ENCODE peak calls at places on chromosomes 7 and 10, in four cellular contexts. H is activated T-helper 1 cell treated with anti-CD3 and anti-CD28 coated beads, Interleukin-12 subunit alpha, Interleukin-12 subunit beta, Interleukin-2, Interleukin-4 antibody, amounts not matched to agents 30 ng/mL and 10 ng/mL and 1 ng/mL, durations not matched to agents 14 hours and 24 hours and 36 hours; B is CD4-positive, CD25-positive, alpha-beta regulatory T cell; P is stromal cell of bone marrow. X is an unnamed sample.

GRCh38 chr10:94131885-94132284 is 138.2 kb downstream of the PLCE1 start:
- DNase-seq in B (no peak), H (no peak), P (no peak), X (no peak)

GRCh38 chr7:123941391-123942180 is 16.5 kb downstream of the SPAM1 start:
- DNase-seq in H (no peak), B (no peak), P (no peak), X (no peak)

GRCh38 chr7:114084381-114085312 is 165.8 kb upstream of the PPP1R3A start:
- DNase-seq in P (no peak), B (no peak), H (no peak), X (no peak)

GRCh38 chr10:97553575-97554100 is 18.9 kb upstream of the ANKRD2 start:
- DNase-seq in B (peak; percentile 16), P (peak; percentile 57), H (peak; percentile 52), X (peak; percentile 69)

GRCh38 chr7:26397786-26398435 is 106.2 kb downstream of the SNX10 start:
- DNase-seq in B (no peak), P (peak; percentile 2), H (no peak), X (no peak)

GRCh38 chr10:85603167-85603940 is 763.2 kb downstream of the GRID1 start:
- DNase-seq in B (no peak), P (no peak), H (no peak), X (no peak)

GRCh38 chr10:58440484-58440883 is 55.3 kb downstream of the TFAM start:
- DNase-seq in P (no peak), B (no peak), H (no peak), X (no peak)

GRCh38 chr7:37698271-37698670 is 14.7 kb downstream of the GPR141 start:
- DNase-seq in B (no peak), P (no peak), H (no peak), X (no peak)